ENCODE peak calls at places on chromosomes 11 and 22, in seven cellular contexts. G, D, M, C, F, Y and J are unnamed samples.
A peak's percentile ranks its signal among the peaks of the same experiment; 100 is the strongest.

GRCh38 chr11:73172992-73173656 is 31.0 kb upstream of the FCHSD2 start:
- DNase-seq in C (no peak), D (no peak), M (no peak), G (no peak), F (no peak), Y (no peak), J (no peak)

GRCh38 chr11:134521001-134521400 is 109.0 kb upstream of the B3GAT1 start:
- DNase-seq in Y (no peak), D (no peak), M (no peak), F (no peak), G (no peak), C (no peak), J (no peak)

GRCh38 chr11:106077609-106078517 is at the start of gene AASDHPPT:
- DNase-seq in Y (no peak), D (peak; percentile 36), G (peak; percentile 26), M (no peak), F (peak; percentile 43), C (no peak), J (no peak)

GRCh38 chr22:32994921-32995320 is 63.3 kb downstream of the SYN3 start:
- DNase-seq in D (no peak), G (no peak), Y (no peak), F (no peak), C (no peak), M (no peak), J (no peak)

GRCh38 chr11:75100314-75100713 is 3.6 kb upstream of the OR2AT4 start:
- DNase-seq in M (no peak), C (no peak), D (peak; percentile 15), Y (no peak), G (no peak), F (no peak), J (no peak)

GRCh38 chr11:35087648-35088047 is 51.3 kb upstream of the CD44 start:
- DNase-seq in G (no peak), Y (no peak), F (no peak), C (no peak), M (peak; percentile 75), D (peak; percentile 90), J (no peak)

GRCh38 chr11:20584093-20584774 is 15.2 kb upstream of the SLC6A5 start:
- DNase-seq in C (no peak), G (no peak), F (no peak), M (no peak), Y (no peak), D (no peak), J (no peak)

GRCh38 chr11:61332266-61332822 is 561 bp downstream of the DDB1 start:
- DNase-seq in C (no peak), D (peak; percentile 29), F (no peak), Y (no peak), M (no peak), G (no peak), J (peak; percentile 58)

GRCh38 chr22:29328566-29329500 is 13.3 kb upstream of the RASL10A start:
- DNase-seq in C (no peak), F (no peak), M (no peak), G (no peak), D (no peak), Y (peak; percentile 81), J (no peak)

GRCh38 chr11:24585192-24585591 is 88.3 kb downstream of the LUZP2 start:
- DNase-seq in D (peak; percentile 12), G (no peak), M (no peak), F (no peak), C (no peak), Y (no peak), J (no peak)

GRCh38 chr11:104781719-104782376 is 116.4 kb downstream of the CASP12 start:
- DNase-seq in F (no peak), Y (no peak), G (no peak), C (no peak), M (no peak), D (no peak), J (no peak)

GRCh38 chr22:27825174-27825573 is 23.6 kb upstream of the MN1 start:
- DNase-seq in M (no peak), Y (no peak), D (no peak), C (peak; percentile 34), F (no peak), G (no peak), J (no peak)

GRCh38 chr11:34960277-34960676 is 43.9 kb downstream of the PDHX start:
- DNase-seq in Y (no peak), M (peak; percentile 21), G (no peak), F (no peak), D (peak; percentile 4), C (no peak), J (no peak)

GRCh38 chr11:68750197-68750987 is 928 bp downstream of the TESMIN start:
- DNase-seq in Y (peak; percentile 84), M (no peak), F (no peak), D (no peak), G (no peak), C (peak; percentile 56), J (no peak)

GRCh38 chr22:49966041-49966715 is 5.6 kb downstream of the PIM3 start:
- DNase-seq in Y (peak; percentile 82), D (no peak), M (peak; percentile 16), F (peak; percentile 25), G (peak; percentile 21), C (peak; percentile 46), J (no peak)

GRCh38 chr11:3104051-3104714 is 47.0 kb upstream of the CARS1 start:
- DNase-seq in G (peak; percentile 12), C (no peak), D (no peak), Y (no peak), F (no peak), M (no peak), J (peak; percentile 46)

GRCh38 chr22:42425337-42425988 is 6.7 kb downstream of the NFAM1 start:
- DNase-seq in C (no peak), G (no peak), M (no peak), Y (no peak), F (no peak), D (no peak), J (no peak)

GRCh38 chr22:21922370-21923162 is 30.1 kb downstream of the PPM1F start:
- DNase-seq in D (no peak), F (no peak), G (no peak), Y (peak; percentile 58), M (no peak), C (no peak), J (peak; percentile 10)

GRCh38 chr22:21920341-21921183 is 32.1 kb downstream of the PPM1F start:
- DNase-seq in G (no peak), M (no peak), D (no peak), F (no peak), Y (peak; percentile 52), C (no peak), J (no peak)

GRCh38 chr22:21921184-21921721 is 31.4 kb downstream of the PPM1F start:
- DNase-seq in G (no peak), C (no peak), F (no peak), D (no peak), M (no peak), Y (peak; percentile 74), J (no peak)

GRCh38 chr22:21921729-21922128 is 30.9 kb downstream of the PPM1F start:
- DNase-seq in F (peak; percentile 84), M (no peak), Y (peak; percentile 93), C (no peak), G (no peak), D (no peak), J (no peak)

DNA sequence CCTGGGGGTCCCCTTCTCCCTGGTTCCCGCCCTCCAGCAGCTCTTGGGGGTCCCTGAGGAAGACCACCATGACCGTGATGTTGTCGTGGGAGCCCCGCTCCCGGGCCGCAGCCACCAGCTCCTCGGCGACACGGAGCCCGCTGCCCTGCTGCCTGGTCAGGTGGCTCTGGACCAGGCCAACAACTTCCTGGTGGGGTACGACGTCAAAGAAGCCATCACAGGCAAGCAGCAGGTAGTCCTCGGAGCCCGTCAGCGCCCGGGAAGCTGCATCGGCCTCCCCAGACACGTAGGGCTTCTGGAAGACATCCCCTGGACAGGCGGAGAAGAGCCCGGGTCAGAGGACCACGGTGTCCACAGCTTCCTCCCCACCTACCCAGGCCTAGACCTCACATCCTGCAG is 29.5 kb downstream of the PPM1F start:
- DNase-seq in D (no peak), F (no peak), G (no peak), Y (peak; percentile 65), C (no peak), M (no peak), J (no peak)
- H3K4me1 ChIP-seq in D (no peaks in the 10 kb centered on the region), F (peaks cover 26% of the 10 kb centered on the region), G (no peaks in the 10 kb centered on the region), Y (peaks cover 19% of the 10 kb centered on the region), C (no peaks in the 10 kb centered on the region), M (peaks cover 2% of the 10 kb centered on the region), J (peaks cover 10% of the 10 kb centered on the region)

GRCh38 chr22:17873804-17874203 is 99.5 kb upstream of the BID start:
- DNase-seq in C (peak; percentile 14), G (no peak), D (no peak), M (no peak), Y (no peak), F (no peak), J (no peak)
- H3K36me3 ChIP-seq in C (no peaks in the 10 kb centered on the region), G (peaks cover 11% of the 10 kb centered on the region), D (peaks cover 37% of the 10 kb centered on the region), M (peaks cover 78% of the 10 kb centered on the region), Y (no peaks in the 10 kb centered on the region), F (peaks cover 6% of the 10 kb centered on the region), J (peaks cover 58% of the 10 kb centered on the region)

DNA sequence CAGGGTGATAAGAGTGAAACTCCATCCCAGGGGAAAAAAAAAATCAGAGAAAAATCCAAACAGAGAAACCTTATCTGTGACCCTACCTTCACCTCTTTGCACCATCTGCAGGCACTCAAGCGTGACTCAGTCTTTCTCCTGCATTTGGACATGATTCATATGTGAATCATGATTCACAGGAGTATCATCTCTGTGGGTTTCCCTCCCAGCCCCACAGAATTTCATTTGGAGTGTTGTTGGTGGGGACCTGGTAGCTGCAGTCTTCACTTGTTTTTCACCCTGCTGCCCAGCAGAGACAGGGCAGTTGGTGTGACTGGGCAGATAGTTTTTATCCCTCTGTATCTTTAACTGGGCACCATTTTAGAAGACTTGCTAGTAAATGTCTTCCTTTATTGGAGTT is 75.7 kb downstream of the DEPDC5 start:
- DNase-seq in D (peak; percentile 91), C (no peak), G (no peak), F (no peak), Y (no peak), M (no peak), J (peak; percentile 88)
- H3K4me3 ChIP-seq in D (no peak overlapping the region), C (no peak overlapping the region), G (no peak overlapping the region), F (no peak overlapping the region), Y (no peak overlapping the region), M (no peak overlapping the region), J (no peak overlapping the region)

GRCh38 chr22:35064664-35065063 is 1.3 kb upstream of the ISX start:
- DNase-seq in Y (no peak), M (no peak), F (no peak), C (no peak), D (no peak), G (peak; percentile 67), J (no peak)

GRCh38 chr22:35066768-35067167 is 810 bp downstream of the ISX start:
- DNase-seq in D (no peak), C (no peak), M (no peak), F (no peak), Y (no peak), G (peak; percentile 30), J (no peak)

GRCh38 chr22:35065796-35066218 is at the start of gene ISX:
- DNase-seq in F (no peak), G (peak; percentile 85), Y (no peak), C (peak; percentile 78), D (no peak), M (no peak), J (no peak)

GRCh38 chr22:35070451-35071093 is 4.6 kb downstream of the ISX start:
- DNase-seq in C (no peak), Y (no peak), M (no peak), D (no peak), F (no peak), G (peak; percentile 23), J (no peak)

DNA sequence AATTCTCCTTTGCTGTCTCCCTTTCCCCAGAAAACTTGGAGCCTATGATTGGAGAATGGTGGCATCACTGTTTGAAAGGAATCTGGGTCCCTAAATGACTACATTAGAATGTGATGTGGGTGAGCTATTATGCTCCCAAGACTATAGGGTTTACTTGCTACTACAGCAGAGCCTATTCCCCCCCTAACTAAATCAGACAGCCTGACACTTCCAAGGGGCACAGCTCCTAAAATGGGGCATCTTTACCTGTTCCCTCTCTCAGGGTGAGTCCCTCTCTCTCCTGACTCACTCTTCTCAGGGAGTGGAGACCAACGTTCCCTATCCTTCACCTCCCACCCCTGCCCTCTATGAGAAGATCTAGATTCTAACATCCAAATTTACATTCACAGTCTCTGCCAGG is 775 bp upstream of the ISX start:
- DNase-seq in M (no peak), D (no peak), G (no peak), C (no peak), F (no peak), Y (no peak), J (no peak)
- H3K4me1 ChIP-seq in M (no peaks in the 10 kb centered on the region), D (no peaks in the 10 kb centered on the region), G (peaks cover 4% of the 10 kb centered on the region), C (peaks cover 8% of the 10 kb centered on the region), F (no peaks in the 10 kb centered on the region), Y (no peaks in the 10 kb centered on the region), J (no peaks in the 10 kb centered on the region)